ENCODE peak calls at places on chromosomes 4 and X, in seven cellular contexts. F, A, G, M, V, N and H are unnamed samples.

GRCh38 chrX:9492901-9493300 is 28.0 kb downstream of the TBL1X start:
- DNase-seq in G (no peak), F (peak), A (no peak), V (no peak), N (no peak), M (no peak), H (no peak)

GRCh38 chrX:43974076-43974475 is 886 bp upstream of the NDP start:
- DNase-seq in G (no peak), M (no peak), F (no peak), N (no peak), A (no peak), V (no peak), H (no peak)

GRCh38 chrX:96183843-96184242 is 500.8 kb upstream of the DIAPH2 start:
- DNase-seq in M (no peak), N (no peak), G (no peak), F (peak), V (no peak), A (peak), H (no peak)

GRCh38 chr4:68184923-68185322 is 55.3 kb upstream of the TMPRSS11F start:
- DNase-seq in A (no peak), G (no peak), V (no peak), M (no peak), F (no peak), N (no peak), H (no peak)

GRCh38 chrX:120271218-120271617 is 20.6 kb downstream of the ZBTB33 start:
- DNase-seq in G (no peak), N (no peak), V (no peak), F (no peak), A (no peak), M (no peak), H (no peak)

GRCh38 chrX:87634361-87634760 is 116.8 kb downstream of the KLHL4 start:
- DNase-seq in F (no peak), M (no peak), V (no peak), G (no peak), A (no peak), N (no peak), H (no peak)

GRCh38 chr4:94765653-94766052 is 7.9 kb downstream of the BMPR1B start:
- DNase-seq in A (peak), F (no peak), M (no peak), V (no peak), N (no peak), G (no peak), H (no peak)

GRCh38 chrX:130118396-130118795 is 8.1 kb upstream of the ELF4 start:
- DNase-seq in A (peak), V (peak), G (no peak), N (peak), M (no peak), F (peak), H (no peak)

GRCh38 chrX:115499112-115499805 is 61.7 kb upstream of the PLS3 start:
- DNase-seq in G (no peak), N (no peak), M (no peak), A (no peak), V (no peak), F (no peak), H (no peak)

GRCh38 chr4:120070191-120070590 is 3.5 kb upstream of the MAD2L1 start:
- DNase-seq in M (no peak), V (no peak), A (no peak), G (no peak), N (no peak), F (peak), H (no peak)

GRCh38 chrX:4944767-4945166 is 1231.3 kb upstream of the PRKX start:
- DNase-seq in V (no peak), A (no peak), M (no peak), N (no peak), G (no peak), F (no peak), H (no peak)

GRCh38 chr4:1027916-1028240 is 16.5 kb downstream of the FGFRL1 start:
- DNase-seq in M (no peak), V (no peak), A (no peak), G (no peak), F (no peak), N (no peak), H (no peak)

GRCh38 chr4:1027219-1027915 is 15.9 kb downstream of the FGFRL1 start:
- DNase-seq in A (no peak), N (no peak), M (no peak), F (no peak), G (no peak), V (no peak), H (no peak)

GRCh38 chr4:1029957-1030520 is 18.6 kb downstream of the FGFRL1 start:
- DNase-seq in F (no peak), V (no peak), N (no peak), A (no peak), G (no peak), M (no peak), H (no peak)

GRCh38 chr4:1029536-1029935 is 18.1 kb downstream of the FGFRL1 start:
- DNase-seq in N (no peak), M (no peak), A (no peak), V (no peak), G (no peak), F (no peak), H (no peak)

DNA sequence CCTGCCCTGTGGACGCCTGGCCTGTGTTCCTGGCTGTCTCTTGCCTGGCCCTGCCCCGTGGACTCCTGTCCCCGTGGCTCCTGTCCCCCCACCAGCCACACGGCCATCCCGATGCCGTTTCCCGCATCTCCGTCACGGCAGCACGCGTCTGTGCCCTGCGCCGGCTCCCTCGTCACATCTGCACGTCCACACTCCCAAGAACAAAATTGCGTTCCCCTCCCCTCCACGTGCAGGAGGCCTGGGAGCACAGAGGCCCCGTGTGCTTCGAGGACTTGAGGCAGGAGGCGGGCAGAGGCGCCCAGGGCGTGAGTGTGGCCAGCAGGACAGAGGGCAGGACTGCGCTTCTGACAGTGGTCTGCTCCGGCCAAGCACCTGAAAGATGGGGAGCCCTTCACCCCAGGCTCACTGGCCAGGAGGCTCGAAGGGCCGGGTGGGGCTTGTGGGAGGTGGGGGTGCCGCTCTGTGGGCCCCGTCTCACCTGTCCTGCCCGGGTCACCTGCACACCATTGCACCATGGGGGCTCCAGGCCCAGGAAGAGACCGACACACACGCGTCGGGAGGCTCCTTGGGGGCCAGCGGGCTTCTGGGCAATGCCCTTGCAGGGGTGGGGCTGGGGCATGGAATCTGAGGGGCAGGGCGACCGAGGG is 17.3 kb downstream of the FGFRL1 start:
- DNase-seq in G (no peak), M (no peak), A (no peak), F (no peak), N (no peak), V (no peak), H (no peak)
- TF ChIP-seq POLR2A in G (no peak), M (no peak), A (no peak), F (no peak), N (no peak), V (no peak), H (no peak)

GRCh38 chr4:142977182-142977581 is 131.1 kb upstream of the INPP4B start:
- DNase-seq in N (no peak), G (no peak), F (no peak), A (no peak), M (no peak), V (no peak), H (no peak)
- TF ChIP-seq CTCF in N (no peak), G (no peak), F (no peak), A (no peak), M (no peak), V (no peak), H (no peak)

GRCh38 chrX:85243155-85243554 is 424 bp downstream of the SATL1 start:
- DNase-seq in F (no peak), V (no peak), N (no peak), G (no peak), M (no peak), A (no peak), H (no peak)
- H3K4me3 ChIP-seq in F (peak), V (peak), N (peak), G (no peak), M (no peak), A (peak), H (no peak)

GRCh38 chr4:159232465-159233106 is 129.7 kb downstream of the RAPGEF2 start:
- DNase-seq in F (no peak), V (no peak), A (no peak), M (no peak), G (no peak), N (no peak), H (no peak)

GRCh38 chr4:159227984-159228383 is 125.1 kb downstream of the RAPGEF2 start:
- DNase-seq in A (peak), V (peak), M (peak), G (peak), N (peak), F (peak), H (peak)

GRCh38 chr4:159224412-159224811 is 121.5 kb downstream of the RAPGEF2 start:
- DNase-seq in V (no peak), G (no peak), A (no peak), M (no peak), F (no peak), N (no peak), H (no peak)

GRCh38 chr4:159227378-159227777 is 124.5 kb downstream of the RAPGEF2 start:
- DNase-seq in A (no peak), V (no peak), N (no peak), M (no peak), G (no peak), F (peak), H (no peak)

GRCh38 chr4:159229164-159229563 is 126.3 kb downstream of the RAPGEF2 start:
- DNase-seq in V (no peak), M (peak), N (no peak), F (peak), A (peak), G (no peak), H (no peak)
- TF ChIP-seq POLR2A in V (no peak), M (no peak), N (no peak), F (peak), A (no peak), G (no peak), H (no peak)

DNA sequence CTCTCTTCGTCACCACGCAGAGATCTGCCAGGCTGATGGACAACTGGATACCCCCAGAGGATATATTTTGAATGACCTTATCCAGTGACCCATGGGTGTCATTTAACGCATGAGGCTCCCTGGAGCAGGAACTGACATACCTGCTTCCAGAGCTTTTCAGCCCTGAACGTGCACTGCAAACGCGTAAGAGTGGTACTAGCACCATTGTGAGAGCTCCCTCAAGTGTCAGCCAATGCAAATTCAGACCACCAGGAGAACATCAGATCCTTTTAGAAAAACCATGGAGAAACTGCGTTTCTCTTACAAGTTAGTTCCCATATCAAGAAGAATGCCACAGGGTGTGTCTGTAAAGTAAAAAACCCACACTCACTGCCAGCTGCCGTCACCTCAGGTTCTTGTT is 7.3 kb downstream of the TREX2 start:
- DNase-seq in G (no peak), F (peak), N (no peak), M (no peak), A (peak), V (no peak), H (no peak)
- TF ChIP-seq CTCF in G (peak), F (no peak), N (no peak), M (no peak), A (peak), V (no peak), H (no peak)

DNA sequence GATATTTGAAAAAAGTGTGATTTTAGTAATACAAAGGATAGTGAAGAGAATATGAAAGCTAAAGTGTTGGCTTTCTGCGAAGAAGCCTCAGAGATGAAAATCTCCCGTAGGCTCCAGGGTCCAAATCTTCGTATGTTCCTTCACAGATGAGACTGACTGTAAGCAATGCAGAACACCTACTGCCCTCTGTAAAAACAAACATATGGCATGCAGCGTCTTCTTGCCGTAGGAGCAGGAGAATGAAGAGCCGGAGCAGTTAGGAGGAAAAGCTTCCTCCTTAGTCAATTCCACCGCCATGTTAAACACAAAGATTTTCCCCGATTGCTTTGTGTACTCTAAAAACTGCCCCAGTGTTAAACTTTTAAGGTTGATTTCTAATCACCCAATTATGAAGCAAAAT is 22.5 kb downstream of the RWDD4 start:
- DNase-seq in V (no peak), F (no peak), M (no peak), A (peak), G (no peak), N (no peak), H (no peak)
- H3K4me3 ChIP-seq in V (peak), F (no peak), M (no peak), A (peak), G (no peak), N (no peak), H (no peak)

GRCh38 chr4:2961411-2962098 is 1.7 kb downstream of the NOP14 start:
- DNase-seq in A (no peak), N (no peak), G (no peak), F (no peak), V (no peak), M (no peak), H (peak)
- TF ChIP-seq POLR2A in A (no peak), N (no peak), G (no peak), F (no peak), V (no peak), M (no peak), H (no peak)

GRCh38 chr4:36420111-36420679 is 138.8 kb downstream of the DTHD1 start:
- DNase-seq in V (no peak), G (no peak), F (no peak), M (no peak), N (no peak), A (no peak), H (peak)

GRCh38 chr4:36411338-36411737 is 129.9 kb downstream of the DTHD1 start:
- DNase-seq in G (no peak), F (no peak), M (no peak), V (no peak), A (no peak), N (no peak), H (no peak)

DNA sequence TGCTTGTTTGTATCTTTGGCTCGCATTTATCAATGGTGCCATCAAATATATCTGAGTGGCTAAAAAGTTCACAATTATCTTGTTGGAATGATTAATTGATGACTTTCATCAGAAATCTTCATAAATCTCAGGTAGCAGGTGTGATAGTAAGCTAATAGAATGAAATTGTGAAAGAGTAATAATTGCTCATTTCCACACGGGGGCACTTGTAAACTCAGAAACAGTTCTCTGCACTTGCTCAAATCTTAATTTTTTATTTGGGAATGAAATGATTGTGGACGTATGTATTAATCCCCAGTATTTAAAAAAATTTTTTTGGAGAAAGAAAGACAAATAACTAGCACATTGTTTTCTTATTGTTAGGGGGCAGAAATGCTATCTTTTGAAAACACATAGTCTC is 132.8 kb downstream of the DTHD1 start:
- DNase-seq in N (no peak), M (no peak), G (no peak), A (peak), V (no peak), F (no peak), H (no peak)
- TF ChIP-seq CTCF in N (no peak), M (no peak), G (peak), A (peak), V (no peak), F (no peak), H (no peak)